ENCODE peak calls at places on chromosomes 5 and 9, in seven cellular contexts. R is IMR-90, T is trophoblast cell, Q is H9, J is H1, M is mesendoderm, P is mesenchymal stem cell. B is an unnamed sample.

GRCh38 chr9:136157477-136158265 is 39.0 kb upstream of the TMEM250 start:
- DNase-seq in J (no peak), M (no peak), P (no peak), R (no peak), Q (no peak), T (no peak), B (no peak)

GRCh38 chr9:137295313-137296213 is 6.5 kb downstream of the NRARP start:
- DNase-seq in T (no peak), R (no peak), Q (peak; percentile 66), M (no peak), P (no peak), J (peak; percentile 90), B (peak; percentile 62)

GRCh38 chr5:75509956-75510355 is 1.5 kb downstream of the CERT1 start:
- DNase-seq in J (no peak), P (peak; percentile 82), T (no peak), R (peak; percentile 60), Q (no peak), M (no peak), B (no peak)

GRCh38 chr5:2136728-2137333 is 254.1 kb upstream of the IRX4 start:
- DNase-seq in R (no peak), J (no peak), M (no peak), Q (peak; percentile 20), P (no peak), T (no peak), B (no peak)

GRCh38 chr9:135081731-135082130 is 5.7 kb upstream of the OLFM1 start:
- DNase-seq in Q (no peak), T (no peak), P (no peak), M (no peak), R (no peak), J (no peak), B (no peak)

GRCh38 chr9:117000834-117001233 is 313.7 kb downstream of the TRIM32 start:
- DNase-seq in Q (no peak), T (no peak), M (no peak), P (no peak), J (no peak), R (no peak), B (no peak)

GRCh38 chr5:169914766-169915165 is 65.5 kb downstream of the INSYN2B start:
- DNase-seq in J (no peak), T (no peak), P (peak; percentile 74), Q (peak; percentile 36), M (peak; percentile 38), R (peak; percentile 75), B (peak; percentile 8)

GRCh38 chr5:180347651-180348050 is 5.5 kb downstream of the GFPT2 start:
- DNase-seq in Q (no peak), T (no peak), R (no peak), M (peak; percentile 29), J (no peak), P (no peak), B (no peak)

GRCh38 chr9:26462213-26462612 is 430.4 kb downstream of the CAAP1 start:
- DNase-seq in Q (no peak), P (no peak), M (peak; percentile 60), T (no peak), R (no peak), J (no peak), B (peak; percentile 15)

GRCh38 chr5:85931220-85931619 is 686.5 kb upstream of the COX7C start:
- DNase-seq in T (no peak), J (no peak), P (no peak), Q (no peak), R (no peak), M (no peak), B (no peak)

GRCh38 chr5:149470942-149471341 is 80.3 kb downstream of the CSNK1A1 start:
- DNase-seq in Q (no peak), T (no peak), J (no peak), R (no peak), M (no peak), P (no peak), B (no peak)

GRCh38 chr5:159873680-159874079 is 42.6 kb upstream of the ADRA1B start:
- DNase-seq in T (no peak), J (no peak), Q (no peak), R (no peak), M (no peak), P (no peak), B (no peak)

GRCh38 chr5:3393122-3393963 is 202.3 kb upstream of the IRX1 start:
- DNase-seq in T (no peak), J (no peak), R (no peak), Q (no peak), M (no peak), P (no peak), B (peak; percentile 45)

GRCh38 chr9:134571326-134571871 is 70.2 kb upstream of the COL5A1 start:
- DNase-seq in R (no peak), M (no peak), Q (no peak), T (no peak), J (peak; percentile 28), P (no peak), B (no peak)

GRCh38 chr9:6628714-6629113 is 16.8 kb downstream of the GLDC start:
- DNase-seq in M (no peak), R (no peak), Q (no peak), P (no peak), J (no peak), T (peak; percentile 89), B (no peak)

GRCh38 chr9:6632516-6633328 is 12.8 kb downstream of the GLDC start:
- DNase-seq in Q (peak; percentile 64), P (no peak), M (peak; percentile 59), R (no peak), T (no peak), J (no peak), B (no peak)

GRCh38 chr9:6634441-6634840 is 11.1 kb downstream of the GLDC start:
- DNase-seq in P (no peak), T (peak; percentile 48), J (no peak), Q (no peak), M (no peak), R (no peak), B (no peak)

GRCh38 chr9:6630502-6631206 is 14.9 kb downstream of the GLDC start:
- DNase-seq in J (no peak), M (no peak), T (no peak), R (no peak), P (no peak), Q (no peak), B (no peak)

DNA sequence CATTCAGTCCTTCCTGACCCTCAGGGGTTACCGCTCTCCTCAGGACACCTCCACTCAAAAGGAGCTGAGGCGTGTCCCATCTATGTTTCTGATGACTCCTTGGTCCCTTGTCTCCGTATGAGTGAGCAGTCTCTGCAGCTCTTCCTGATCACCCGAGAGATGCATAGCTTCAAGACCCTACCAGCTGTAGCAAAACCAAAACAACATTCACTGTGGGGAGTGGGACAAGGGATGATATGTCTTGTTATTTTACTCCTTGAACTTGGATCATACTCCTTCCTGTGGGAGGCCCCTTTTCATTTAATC is 14.4 kb downstream of the GLDC start:
- DNase-seq in J (no peak), T (no peak), Q (no peak), P (no peak), R (no peak), M (no peak), B (no peak)
- H3K23ac ChIP-seq in J (no peak overlapping the region), T (no peak overlapping the region), Q (no peak overlapping the region), P (no peak overlapping the region), R (no peak overlapping the region), M (no peak overlapping the region), B (no peak overlapping the region)

GRCh38 chr9:7862170-7862569 is 62.6 kb upstream of the DMAC1 start:
- DNase-seq in P (no peak), M (no peak), R (no peak), T (no peak), Q (no peak), J (no peak), B (no peak)
- H3K23ac ChIP-seq in P (no peak overlapping the region), M (no peak overlapping the region), R (no peak overlapping the region), T (no peak overlapping the region), Q (no peak overlapping the region), J (no peak overlapping the region), B (no peak overlapping the region)

GRCh38 chr9:96492993-96493531 is 43.1 kb downstream of the HABP4 start:
- DNase-seq in M (no peak), P (no peak), J (no peak), R (no peak), T (no peak), Q (no peak), B (no peak)

GRCh38 chr9:96493757-96494156 is 43.8 kb downstream of the HABP4 start:
- DNase-seq in Q (no peak), P (no peak), J (no peak), T (no peak), M (no peak), R (no peak), B (no peak)

GRCh38 chr9:96491079-96491879 is 41.3 kb downstream of the HABP4 start:
- DNase-seq in T (no peak), R (peak; percentile 77), M (no peak), J (no peak), Q (no peak), P (no peak), B (no peak)

GRCh38 chr9:96490534-96491078 is 40.6 kb downstream of the HABP4 start:
- DNase-seq in P (no peak), J (no peak), R (no peak), T (no peak), Q (no peak), M (no peak), B (no peak)

DNA sequence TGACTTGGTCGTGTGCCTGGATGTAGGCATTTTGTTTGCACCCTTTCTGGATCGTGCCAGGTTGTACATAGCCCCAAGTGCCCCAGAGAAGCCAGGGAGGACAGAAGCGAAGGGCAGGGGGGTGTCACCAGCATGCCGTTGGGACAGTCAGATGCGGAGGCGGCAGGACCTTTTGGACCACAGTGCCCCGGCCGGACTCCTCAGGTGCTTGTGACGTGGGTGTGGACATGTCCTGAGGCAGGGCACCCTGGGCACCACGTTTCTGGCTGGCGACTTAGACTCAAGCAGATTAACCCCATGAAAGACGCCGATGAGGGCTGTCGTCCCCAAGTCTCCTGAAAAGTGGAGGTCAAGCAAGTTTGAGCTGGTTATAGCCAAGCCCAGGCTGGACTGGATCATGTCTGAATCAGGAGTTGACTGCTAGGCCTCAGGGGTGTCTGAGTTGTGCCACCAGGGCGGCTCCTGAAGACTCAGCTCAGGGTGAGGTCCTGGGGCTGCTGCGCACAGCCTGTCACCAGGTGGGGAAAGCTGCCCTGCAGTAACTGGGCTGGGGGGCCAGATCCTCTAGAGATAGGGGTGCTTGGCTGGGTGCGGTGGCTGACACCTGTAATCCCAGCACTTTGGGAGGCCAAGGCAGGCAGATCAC is 42.0 kb downstream of the HABP4 start:
- DNase-seq in P (no peak), T (no peak), Q (no peak), J (no peak), M (no peak), R (no peak), B (no peak)
- H3K23ac ChIP-seq in P (no peak overlapping the region), T (no peak overlapping the region), Q (no peak overlapping the region), J (no peak overlapping the region), M (no peak overlapping the region), R (peak overlapping the region; percentile 4), B (peak overlapping the region; percentile 28)

GRCh38 chr9:97473717-97474116 is 27.7 kb upstream of the TMOD1 start:
- DNase-seq in P (no peak), J (no peak), R (no peak), T (peak; percentile 36), Q (no peak), M (no peak), B (no peak)

GRCh38 chr9:97470076-97470475 is 31.4 kb upstream of the TMOD1 start:
- DNase-seq in T (no peak), Q (peak; percentile 45), P (no peak), M (peak; percentile 16), J (peak; percentile 50), R (no peak), B (no peak)

GRCh38 chr9:97474373-97474925 is 27.0 kb upstream of the TMOD1 start:
- DNase-seq in P (peak; percentile 77), T (peak; percentile 63), J (no peak), R (peak; percentile 62), M (no peak), Q (no peak), B (no peak)

GRCh38 chr9:97462914-97463313 is 38.6 kb upstream of the TMOD1 start:
- DNase-seq in M (no peak), J (no peak), T (no peak), P (no peak), R (no peak), Q (peak; percentile 34), B (no peak)

GRCh38 chr9:97468658-97469448 is 32.6 kb upstream of the TMOD1 start:
- DNase-seq in J (peak; percentile 79), R (peak; percentile 65), M (peak; percentile 86), T (peak; percentile 21), P (peak; percentile 79), Q (peak; percentile 77), B (peak; percentile 61)
- H3K23ac ChIP-seq in J (no peak overlapping the region), R (no peak overlapping the region), M (no peak overlapping the region), T (no peak overlapping the region), P (no peak overlapping the region), Q (no peak overlapping the region), B (no peak overlapping the region)